ENCODE peak calls at places on chromosomes 12 and 14, in ten cellular contexts. J is NCI-H1105 treated with DMSO at 0.1 percent for 48 hours; X is GM20000; Z is C1 segment of cervical spinal cord; V is kidney epithelial cell; D is frontal cortex; P is WERI-Rb-1; T is anterior cingulate cortex; C is effector memory CD4-positive, alpha-beta T cell; I is sigmoid colon. G is an unnamed sample.

GRCh38 chr14:67881225-67881624 is 61.6 kb downstream of the RAD51B start:
- DNase-seq in J (no peak), X (peak), Z (no peak), V (no peak), D (no peak), P (no peak), T (no peak), C (no peak), I (no peak), G (no peak)

GRCh38 chr14:64838656-64839055 is 41.1 kb downstream of the SPTB start:
- DNase-seq in J (no peak), X (no peak), Z (no peak), V (no peak), D (no peak), P (no peak), T (no peak), C (no peak), I (no peak), G (no peak)

GRCh38 chr12:51546102-51546501 is 44.9 kb upstream of the SCN8A start:
- DNase-seq in J (no peak), X (no peak), Z (no peak), V (no peak), D (no peak), P (no peak), T (no peak), C (no peak), I (no peak), G (no peak)

GRCh38 chr12:122421263-122421814 is 1.1 kb downstream of the CLIP1 start:
- DNase-seq in J (peak), X (peak), Z (no peak), V (no peak), D (peak), P (peak), T (peak), C (no peak), I (peak), G (peak)

GRCh38 chr12:46702581-46703344 is 123.0 kb downstream of the SLC38A4 start:
- DNase-seq in J (no peak), X (no peak), Z (no peak), V (no peak), D (no peak), P (no peak), T (no peak), C (no peak), I (no peak), G (peak)

GRCh38 chr12:91978143-91978542 is 167.5 kb downstream of the BTG1 start:
- DNase-seq in J (no peak), X (no peak), Z (no peak), V (no peak), D (no peak), P (no peak), T (no peak), C (peak), I (no peak), G (peak)

GRCh38 chr12:58433969-58434368 is 486.3 kb downstream of the LRIG3 start:
- DNase-seq in J (no peak), X (no peak), Z (no peak), V (no peak), D (no peak), P (no peak), T (no peak), C (no peak), I (no peak), G (no peak)

GRCh38 chr12:14273911-14274306 is 91.6 kb upstream of the ATF7IP start:
- DNase-seq in J (no peak), X (no peak), Z (no peak), V (no peak), D (no peak), P (no peak), T (no peak), C (no peak), I (no peak), G (peak)

GRCh38 chr12:46547421-46548340 is 175.1 kb upstream of the SLC38A2 start:
- DNase-seq in J (no peak), X (no peak), Z (no peak), V (no peak), D (no peak), P (no peak), T (no peak), C (no peak), I (no peak), G (peak)

GRCh38 chr14:35506927-35507326 is 27.0 kb upstream of the INSM2 start:
- DNase-seq in J (no peak), X (no peak), Z (no peak), V (no peak), D (no peak), P (no peak), T (no peak), C (no peak), I (no peak), G (peak)

GRCh38 chr14:93033983-93034670 is 81.6 kb downstream of the ITPK1 start:
- DNase-seq in J (no peak), X (peak), Z (no peak), V (no peak), D (no peak), P (peak), T (peak), C (no peak), I (no peak), G (no peak)

GRCh38 chr12:19194963-19195362 is 65.4 kb downstream of the PLEKHA5 start:
- DNase-seq in J (peak), X (no peak), Z (no peak), V (no peak), D (no peak), P (no peak), T (no peak), C (no peak), I (no peak), G (no peak)

GRCh38 chr12:94570161-94570560 is 80.2 kb downstream of the TMCC3 start:
- DNase-seq in J (no peak), X (no peak), Z (no peak), V (peak), D (no peak), P (no peak), T (no peak), C (no peak), I (no peak), G (no peak)

GRCh38 chr12:77469614-77470333 is 360.9 kb upstream of the NAV3 start:
- DNase-seq in J (peak), X (no peak), Z (no peak), V (no peak), D (no peak), P (no peak), T (no peak), C (no peak), I (no peak), G (no peak)

GRCh38 chr12:85621041-85621440 is 215.2 kb downstream of the RASSF9 start:
- DNase-seq in J (no peak), X (no peak), Z (no peak), V (no peak), D (no peak), P (no peak), T (no peak), C (no peak), I (no peak), G (no peak)

G was measured in AG10803.